ENCODE peak calls at places on chromosomes 13 and 19, in eight cellular contexts. Z, S, Y, X, I, T, V and O are unnamed samples.

GRCh38 chr13:44795176-44795575 is 194.1 kb downstream of the NUFIP1 start:
- DNase-seq in I (no peak), S (peak; percentile 37), X (no peak), T (no peak), V (no peak), Y (no peak), Z (no peak), O (no peak)

GRCh38 chr13:110272651-110273050 is 34.3 kb downstream of the COL4A1 start:
- DNase-seq in Y (no peak), S (no peak), X (no peak), V (no peak), I (no peak), Z (no peak), T (no peak), O (no peak)

GRCh38 chr19:53130506-53130905 is 2.2 kb downstream of the ZNF415 start:
- DNase-seq in V (no peak), I (no peak), X (no peak), S (no peak), T (no peak), Y (no peak), Z (no peak), O (no peak)

GRCh38 chr13:98961204-98962105 is 16.4 kb downstream of the DOCK9 start:
- DNase-seq in S (no peak), X (no peak), I (no peak), T (no peak), Y (no peak), V (no peak), Z (no peak), O (no peak)

GRCh38 chr13:64154514-64154913 is 2738.9 kb upstream of the PCDH20 start:
- DNase-seq in X (no peak), Z (no peak), T (no peak), I (peak; percentile 7), S (peak; percentile 51), Y (peak; percentile 35), V (no peak), O (no peak)

GRCh38 chr19:42040031-42040430 is 30.0 kb downstream of the GRIK5 start:
- DNase-seq in V (no peak), I (no peak), T (no peak), Y (no peak), Z (no peak), X (no peak), S (no peak), O (no peak)

GRCh38 chr19:33273065-33273736 is 29.1 kb downstream of the CEBPA start:
- DNase-seq in Y (no peak), S (no peak), T (no peak), X (no peak), I (no peak), Z (no peak), V (no peak), O (peak; percentile 62)

GRCh38 chr13:27822258-27822872 is 30.1 kb downstream of the GSX1 start:
- DNase-seq in X (no peak), T (no peak), Y (no peak), Z (no peak), S (peak; percentile 12), V (no peak), I (no peak), O (no peak)

GRCh38 chr19:12721656-12722565 is 1.8 kb downstream of the TNPO2 start:
- DNase-seq in I (no peak), T (peak; percentile 74), V (no peak), Y (no peak), Z (peak; percentile 69), X (peak; percentile 74), S (peak; percentile 64), O (peak; percentile 90)

GRCh38 chr13:20553309-20553708 is 13.6 kb upstream of the IFT88 start:
- DNase-seq in X (no peak), S (peak; percentile 19), I (no peak), Y (no peak), Z (no peak), V (no peak), T (no peak), O (no peak)

GRCh38 chr13:82625753-82626152 is 1256.5 kb downstream of the SLITRK1 start:
- DNase-seq in I (no peak), S (no peak), Y (no peak), Z (no peak), V (no peak), X (no peak), T (no peak), O (no peak)

GRCh38 chr13:40668335-40668734 is 1.9 kb upstream of the FOXO1 start:
- DNase-seq in Z (peak; percentile 45), X (peak; percentile 65), T (no peak), V (no peak), Y (no peak), S (no peak), I (no peak), O (peak; percentile 84)

GRCh38 chr13:110746443-110746842 is 32.9 kb downstream of the ING1 start:
- DNase-seq in X (no peak), I (no peak), S (peak; percentile 59), T (no peak), Z (no peak), V (no peak), Y (no peak), O (no peak)

GRCh38 chr19:18170714-18171255 is 2.8 kb upstream of the IFI30 start:
- DNase-seq in S (no peak), X (peak; percentile 52), Z (no peak), T (peak; percentile 80), V (no peak), I (no peak), Y (no peak), O (peak; percentile 86)

GRCh38 chr13:94700051-94700535 is 12.3 kb downstream of the SOX21 start:
- DNase-seq in Y (no peak), Z (no peak), T (no peak), X (no peak), S (no peak), I (no peak), V (no peak), O (no peak)